ENCODE peak calls at places on chromosome 16, in nine cellular contexts. G, J, X, V, D, U, L, K and C are unnamed samples.

GRCh38 chr16:67517661-67518423 is 10.8 kb upstream of the RIPOR1 start:
- DNase-seq in K (no peak), L (no peak), J (no peak), G (no peak), X (no peak), D (no peak), V (peak; percentile 89), U (peak; percentile 74), C (no peak)

GRCh38 chr16:48365601-48366164 is 19.5 kb downstream of the SIAH1 start:
- DNase-seq in V (no peak), J (peak; percentile 96), U (peak; percentile 92), L (peak; percentile 74), D (peak; percentile 93), X (peak; percentile 78), K (peak; percentile 84), G (peak; percentile 94), C (peak; percentile 92)

GRCh38 chr16:9597967-9598730 is 506.7 kb downstream of the HAPSTR1 start:
- DNase-seq in K (no peak), J (no peak), L (no peak), X (no peak), U (no peak), V (no peak), D (no peak), G (no peak), C (no peak)

GRCh38 chr16:11796227-11797165 is 562 bp downstream of the ZC3H7A start:
- DNase-seq in J (peak; percentile 73), U (peak; percentile 45), V (peak; percentile 31), G (peak; percentile 50), X (peak; percentile 11), K (peak; percentile 64), D (peak; percentile 47), L (peak; percentile 48), C (peak; percentile 67)

GRCh38 chr16:47299587-47299986 is 155.8 kb upstream of the NETO2 start:
- DNase-seq in G (no peak), L (no peak), U (peak; percentile 83), K (no peak), D (no peak), J (peak; percentile 79), V (no peak), X (no peak), C (no peak)

GRCh38 chr16:29842732-29843346 is 20.2 kb downstream of the CDIPT start:
- DNase-seq in G (no peak), D (no peak), J (no peak), X (no peak), L (no peak), K (no peak), U (no peak), V (no peak), C (no peak)

GRCh38 chr16:4591191-4591590 is 23.5 kb downstream of the UBALD1 start:
- DNase-seq in J (no peak), X (no peak), D (no peak), V (no peak), L (no peak), K (no peak), U (no peak), G (no peak), C (no peak)

GRCh38 chr16:11256657-11257130 is 690 bp upstream of the SOCS1 start:
- DNase-seq in D (peak; percentile 48), X (peak; percentile 41), G (peak; percentile 61), U (peak; percentile 69), L (peak; percentile 44), K (peak; percentile 68), V (no peak), J (peak; percentile 72), C (peak; percentile 63)

GRCh38 chr16:35730251-35730650 is 2270.8 kb downstream of the TP53TG3F start:
- DNase-seq in J (no peak), G (no peak), D (no peak), L (no peak), U (no peak), X (no peak), V (no peak), K (no peak), C (no peak)

GRCh38 chr16:66508914-66509496 is 40.9 kb downstream of the TK2 start:
- DNase-seq in U (no peak), V (no peak), L (no peak), J (no peak), K (no peak), G (no peak), X (no peak), D (no peak), C (no peak)

DNA sequence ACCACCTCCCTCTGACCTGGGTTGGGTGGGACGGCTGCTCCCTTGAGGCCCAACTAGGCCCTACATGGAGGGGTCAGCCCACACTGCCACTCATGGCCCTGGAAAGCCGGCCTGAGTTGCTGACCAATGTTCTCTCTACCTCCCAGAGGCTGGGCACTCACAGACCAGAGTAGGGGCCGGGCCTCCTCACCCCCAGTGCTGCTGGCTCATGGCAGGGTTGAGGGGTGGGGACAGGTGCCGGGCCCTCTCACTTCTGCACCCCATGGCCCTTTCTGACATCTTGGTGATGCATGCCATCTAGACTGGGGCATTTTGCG is 9.7 kb downstream of the ADCY7 start:
- DNase-seq in U (no peak), L (no peak), K (no peak), X (no peak), G (no peak), V (no peak), J (no peak), D (no peak), C (no peak)
- H3K4me1 ChIP-seq in U (no peaks in the 10 kb centered on the region), L (no peaks in the 10 kb centered on the region), K (no peaks in the 10 kb centered on the region), X (no peaks in the 10 kb centered on the region), G (peaks cover 10% of the 10 kb centered on the region), V (peaks cover 71% of the 10 kb centered on the region), J (peaks cover 5% of the 10 kb centered on the region), D (no peaks in the 10 kb centered on the region), C (peaks cover 12% of the 10 kb centered on the region)

DNA sequence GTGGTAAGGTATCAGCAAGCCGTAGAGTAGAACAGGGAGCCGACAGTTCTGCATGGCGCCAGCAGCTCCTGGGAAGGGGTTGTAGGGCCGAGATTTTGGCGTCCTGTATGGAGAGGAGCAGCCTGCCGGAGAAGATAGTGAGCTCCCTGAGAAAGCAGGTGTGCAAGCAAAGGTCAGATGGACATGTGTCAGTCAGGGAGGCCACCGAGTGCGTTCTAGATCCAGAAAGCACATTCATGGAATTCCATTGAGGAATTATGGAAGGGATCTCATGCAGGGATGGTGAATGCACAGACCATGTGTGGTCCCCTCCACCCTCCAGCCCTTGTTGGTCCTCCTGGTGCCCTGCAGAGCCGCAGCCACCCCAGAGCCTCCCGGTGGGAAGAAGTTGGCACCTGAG is 33.7 kb downstream of the CMIP start:
- DNase-seq in U (no peak), L (no peak), D (no peak), J (no peak), G (no peak), V (no peak), K (no peak), X (no peak), C (no peak)
- H3K27ac ChIP-seq in U (peak overlapping the region; percentile 45), L (peak overlapping the region; percentile 46), D (no peak overlapping the region), J (peak overlapping the region; percentile 67), G (no peak overlapping the region), V (peak overlapping the region; percentile 93), K (no peak overlapping the region), X (no peak overlapping the region), C (peak overlapping the region; percentile 48)

GRCh38 chr16:58119509-58119845 is 9.7 kb downstream of the CFAP20 start:
- DNase-seq in U (no peak), G (no peak), K (no peak), D (no peak), X (no peak), J (no peak), V (no peak), L (no peak), C (no peak)
- H3K4me1 ChIP-seq in U (peaks cover 7% of the 10 kb centered on the region), G (peaks cover 37% of the 10 kb centered on the region), K (peaks cover 13% of the 10 kb centered on the region), D (peaks cover 13% of the 10 kb centered on the region), X (peaks cover 15% of the 10 kb centered on the region), J (peaks cover 19% of the 10 kb centered on the region), V (peaks cover 20% of the 10 kb centered on the region), L (no peaks in the 10 kb centered on the region), C (peaks cover 7% of the 10 kb centered on the region)

DNA sequence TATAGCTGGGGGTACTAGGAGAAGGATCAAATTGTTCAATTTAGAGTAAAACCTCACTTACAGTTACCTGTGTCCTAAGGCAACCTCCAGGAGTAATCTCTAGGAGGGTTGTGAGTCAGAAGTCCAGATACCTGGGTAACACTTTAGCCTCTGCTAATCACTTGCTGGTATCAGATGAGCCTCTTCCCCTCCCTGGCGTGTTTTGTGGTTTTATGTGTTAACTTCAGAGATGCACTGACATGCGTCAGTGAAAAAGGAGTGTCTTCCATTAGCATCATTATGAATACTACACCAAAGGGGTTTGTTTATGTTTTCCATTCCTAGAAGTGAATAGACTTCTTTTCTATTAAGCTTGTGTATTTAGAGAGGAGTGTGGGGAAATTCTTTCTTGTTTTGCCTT is 208.2 kb downstream of the FTO start:
- DNase-seq in U (peak; percentile 76), J (no peak), K (no peak), L (no peak), G (no peak), X (no peak), V (no peak), D (no peak), C (no peak)
- H3K27ac ChIP-seq in U (no peak overlapping the region), J (no peak overlapping the region), K (no peak overlapping the region), L (no peak overlapping the region), G (peak overlapping the region; percentile 79), X (no peak overlapping the region), V (no peak overlapping the region), D (no peak overlapping the region), C (no peak overlapping the region)

GRCh38 chr16:20899503-20900298 is 457 bp downstream of the DCUN1D3 start:
- DNase-seq in U (peak; percentile 29), K (no peak), L (no peak), V (peak; percentile 9), J (peak; percentile 48), G (peak; percentile 20), D (peak; percentile 36), X (no peak), C (no peak)
- H3K4me1 ChIP-seq in U (peaks cover 2% of the 10 kb centered on the region), K (no peaks in the 10 kb centered on the region), L (no peaks in the 10 kb centered on the region), V (peaks cover 45% of the 10 kb centered on the region), J (peaks cover 17% of the 10 kb centered on the region), G (peaks cover 33% of the 10 kb centered on the region), D (peaks cover 60% of the 10 kb centered on the region), X (peaks cover 58% of the 10 kb centered on the region), C (peaks cover 12% of the 10 kb centered on the region)